ENCODE peak calls at places on chromosomes 12 and 14, in six cellular contexts. R is pons; N is psoas muscle; D is endothelial cell; S is H7; V is naive thymus-derived CD8-positive, alpha-beta T cell. P is an unnamed sample.

GRCh38 chr12:1847411-1847810 is 27.0 kb downstream of the LRTM2 start:
- DNase-seq in R (no peak), N (no peak), D (no peak), S (peak), V (no peak), P (peak)

GRCh38 chr12:108214486-108214885 is 85.4 kb downstream of the WSCD2 start:
- DNase-seq in R (no peak), N (no peak), D (peak), S (peak), V (no peak), P (peak)

GRCh38 chr14:71970272-71970671 is 38.0 kb downstream of the RGS6 start:
- DNase-seq in R (no peak), N (no peak), D (no peak), S (no peak), V (no peak), P (no peak)

GRCh38 chr12:65620026-65620425 is 204.3 kb upstream of the HMGA2 start:
- DNase-seq in R (no peak), N (no peak), D (no peak), S (no peak), V (no peak), P (no peak)

GRCh38 chr12:69107541-69107940 is 131.8 kb upstream of the CPSF6 start:
- DNase-seq in R (no peak), N (no peak), D (no peak), S (no peak), V (no peak), P (no peak)

GRCh38 chr12:18146375-18146774 is 56.4 kb upstream of the RERGL start:
- DNase-seq in R (no peak), N (no peak), D (no peak), S (no peak), V (no peak), P (no peak)

GRCh38 chr14:56992332-56992820 is 182.1 kb upstream of the OTX2 start:
- DNase-seq in R (no peak), N (no peak), D (no peak), S (no peak), V (no peak), P (no peak)

GRCh38 chr12:31728917-31729640 is at the start of gene AMN1:
- DNase-seq in R (peak), N (peak), D (peak), S (peak), V (peak), P (peak)

GRCh38 chr12:122646568-122647220 is 56.5 kb downstream of the HCAR2 start:
- DNase-seq in R (no peak), N (no peak), D (no peak), S (no peak), V (peak), P (no peak)

GRCh38 chr12:48125985-48126384 is 6.8 kb downstream of the PFKM start:
- DNase-seq in R (no peak), N (peak), D (no peak), S (no peak), V (no peak), P (no peak)

GRCh38 chr12:102406033-102406584 is 74.3 kb downstream of the IGF1 start:
- DNase-seq in R (peak), N (peak), D (no peak), S (no peak), V (no peak), P (no peak)

GRCh38 chr12:132444957-132445883 is 44.7 kb upstream of the FBRSL1 start:
- DNase-seq in R (peak), N (no peak), D (no peak), S (peak), V (peak), P (no peak)

GRCh38 chr12:13069380-13069779 is 25.2 kb downstream of the FAM234B start:
- DNase-seq in R (no peak), N (no peak), D (no peak), S (no peak), V (no peak), P (no peak)

GRCh38 chr14:74400919-74401503 is 25.0 kb downstream of the SYNDIG1L start:
- DNase-seq in R (no peak), N (no peak), D (no peak), S (no peak), V (no peak), P (no peak)

GRCh38 chr12:96294831-96295230 is 100.7 kb downstream of the ELK3 start:
- DNase-seq in R (no peak), N (no peak), D (no peak), S (no peak), V (no peak), P (no peak)

GRCh38 chr14:46048127-46048526 is 603.5 kb downstream of the RPL10L start:
- DNase-seq in R (no peak), N (no peak), D (peak), S (peak), V (no peak), P (peak)

GRCh38 chr12:40168868-40169267 is 55.9 kb upstream of the LRRK2 start:
- DNase-seq in R (no peak), N (no peak), D (no peak), S (no peak), V (no peak), P (no peak)

GRCh38 chr12:46722737-46723136 is 103.1 kb downstream of the SLC38A4 start:
- DNase-seq in R (no peak), N (peak), D (no peak), S (no peak), V (no peak), P (no peak)

GRCh38 chr14:22382395-22382794 is 206.6 kb downstream of the DAD1 start:
- DNase-seq in R (no peak), N (no peak), D (no peak), S (no peak), V (no peak), P (no peak)

GRCh38 chr12:20585055-20585625 is 110.0 kb upstream of the SLCO1C1 start:
- DNase-seq in R (no peak), N (no peak), D (no peak), S (no peak), V (no peak), P (no peak)

GRCh38 chr14:99460793-99461192 is 19.9 kb downstream of the SETD3 start:
- DNase-seq in R (no peak), N (no peak), D (no peak), S (peak), V (no peak), P (peak)

GRCh38 chr12:113713156-113713555 is 241.5 kb upstream of the LHX5 start:
- DNase-seq in R (no peak), N (no peak), D (no peak), S (no peak), V (no peak), P (no peak)

GRCh38 chr12:131380961-131381705 is 329.8 kb upstream of the SFSWAP start:
- DNase-seq in R (no peak), N (no peak), D (no peak), S (peak), V (no peak), P (no peak)

GRCh38 chr14:57712101-57712500 is 153.8 kb downstream of the SLC35F4 start:
- DNase-seq in R (no peak), N (no peak), D (no peak), S (no peak), V (no peak), P (no peak)

GRCh38 chr14:92039073-92039719 is 663 bp downstream of the TRIP11 start:
- DNase-seq in R (peak), N (peak), D (peak), S (peak), V (no peak), P (peak)